ENCODE peak calls at places on chromosome 2, in eight cellular contexts. One of them, this sample, is unnamed.

GRCh38 chr2:63340443-63340842 is 247.8 kb downstream of the WDPCP start:
- DNase-seq in NCI-H2029 treated with DMSO at 0.1 percent for 48 hours: no peak
- DNase-seq in CD4-positive, alpha-beta T cell: no peak
- DNase-seq in astrocyte of the hippocampus: no peak
- DNase-seq in GM18507: no peak
- DNase-seq in glutamatergic neuron: no peak
- DNase-seq in activated B cell treated with CpG ODN at 0.5 μM for 24 hours: no peak
- DNase-seq in D721Med: no peak
- DNase-seq in this sample: no peak

GRCh38 chr2:31644551-31644950 is 63.8 kb upstream of the SRD5A2 start:
- DNase-seq in NCI-H2029 treated with DMSO at 0.1 percent for 48 hours: no peak
- DNase-seq in CD4-positive, alpha-beta T cell: no peak
- DNase-seq in astrocyte of the hippocampus: no peak
- DNase-seq in GM18507: no peak
- DNase-seq in glutamatergic neuron: no peak
- DNase-seq in activated B cell treated with CpG ODN at 0.5 μM for 24 hours: no peak
- DNase-seq in D721Med: no peak
- DNase-seq in this sample: no peak

GRCh38 chr2:147076634-147077033 is 768.2 kb upstream of the ACVR2A start:
- DNase-seq in NCI-H2029 treated with DMSO at 0.1 percent for 48 hours: no peak
- DNase-seq in CD4-positive, alpha-beta T cell: no peak
- DNase-seq in astrocyte of the hippocampus: peak
- DNase-seq in GM18507: no peak
- DNase-seq in glutamatergic neuron: no peak
- DNase-seq in activated B cell treated with CpG ODN at 0.5 μM for 24 hours: no peak
- DNase-seq in D721Med: no peak
- DNase-seq in this sample: no peak

GRCh38 chr2:122028371-122029102 is 273.1 kb downstream of the TSN start:
- DNase-seq in NCI-H2029 treated with DMSO at 0.1 percent for 48 hours: no peak
- DNase-seq in CD4-positive, alpha-beta T cell: no peak
- DNase-seq in astrocyte of the hippocampus: peak
- DNase-seq in GM18507: no peak
- DNase-seq in glutamatergic neuron: no peak
- DNase-seq in activated B cell treated with CpG ODN at 0.5 μM for 24 hours: no peak
- DNase-seq in D721Med: no peak
- DNase-seq in this sample: peak

GRCh38 chr2:13414907-13415306 is 698.2 kb downstream of the TRIB2 start:
- DNase-seq in NCI-H2029 treated with DMSO at 0.1 percent for 48 hours: no peak
- DNase-seq in CD4-positive, alpha-beta T cell: no peak
- DNase-seq in astrocyte of the hippocampus: no peak
- DNase-seq in GM18507: no peak
- DNase-seq in glutamatergic neuron: no peak
- DNase-seq in activated B cell treated with CpG ODN at 0.5 μM for 24 hours: no peak
- DNase-seq in D721Med: no peak
- DNase-seq in this sample: no peak

GRCh38 chr2:178917555-178917954 is 110.3 kb upstream of the TTN start:
- DNase-seq in NCI-H2029 treated with DMSO at 0.1 percent for 48 hours: no peak
- DNase-seq in CD4-positive, alpha-beta T cell: no peak
- DNase-seq in astrocyte of the hippocampus: no peak
- DNase-seq in GM18507: no peak
- DNase-seq in glutamatergic neuron: no peak
- DNase-seq in activated B cell treated with CpG ODN at 0.5 μM for 24 hours: no peak
- DNase-seq in D721Med: no peak
- DNase-seq in this sample: no peak

GRCh38 chr2:137928547-137929503 is 35.4 kb upstream of the HNMT start:
- DNase-seq in NCI-H2029 treated with DMSO at 0.1 percent for 48 hours: no peak
- DNase-seq in CD4-positive, alpha-beta T cell: no peak
- DNase-seq in astrocyte of the hippocampus: peak
- DNase-seq in GM18507: no peak
- DNase-seq in glutamatergic neuron: no peak
- DNase-seq in activated B cell treated with CpG ODN at 0.5 μM for 24 hours: no peak
- DNase-seq in D721Med: no peak
- DNase-seq in this sample: no peak

GRCh38 chr2:233058717-233059546 is 1.2 kb upstream of the INPP5D start:
- DNase-seq in NCI-H2029 treated with DMSO at 0.1 percent for 48 hours: no peak
- DNase-seq in CD4-positive, alpha-beta T cell: no peak
- DNase-seq in astrocyte of the hippocampus: no peak
- DNase-seq in GM18507: no peak
- DNase-seq in glutamatergic neuron: no peak
- DNase-seq in activated B cell treated with CpG ODN at 0.5 μM for 24 hours: peak
- DNase-seq in D721Med: no peak
- DNase-seq in this sample: no peak

GRCh38 chr2:24836206-24836605 is 43.0 kb downstream of the CENPO start:
- DNase-seq in NCI-H2029 treated with DMSO at 0.1 percent for 48 hours: no peak
- DNase-seq in CD4-positive, alpha-beta T cell: no peak
- DNase-seq in astrocyte of the hippocampus: no peak
- DNase-seq in GM18507: no peak
- DNase-seq in glutamatergic neuron: no peak
- DNase-seq in activated B cell treated with CpG ODN at 0.5 μM for 24 hours: no peak
- DNase-seq in D721Med: no peak
- DNase-seq in this sample: no peak

GRCh38 chr2:73004466-73004865 is 67.0 kb downstream of the SFXN5 start:
- DNase-seq in NCI-H2029 treated with DMSO at 0.1 percent for 48 hours: no peak
- DNase-seq in CD4-positive, alpha-beta T cell: no peak
- DNase-seq in astrocyte of the hippocampus: no peak
- DNase-seq in GM18507: no peak
- DNase-seq in glutamatergic neuron: no peak
- DNase-seq in activated B cell treated with CpG ODN at 0.5 μM for 24 hours: peak
- DNase-seq in D721Med: no peak
- DNase-seq in this sample: no peak

GRCh38 chr2:7108792-7109557 is 191.8 kb downstream of the RNF144A start:
- DNase-seq in NCI-H2029 treated with DMSO at 0.1 percent for 48 hours: no peak
- DNase-seq in CD4-positive, alpha-beta T cell: no peak
- DNase-seq in astrocyte of the hippocampus: no peak
- DNase-seq in GM18507: no peak
- DNase-seq in glutamatergic neuron: no peak
- DNase-seq in activated B cell treated with CpG ODN at 0.5 μM for 24 hours: no peak
- DNase-seq in D721Med: no peak
- DNase-seq in this sample: no peak

GRCh38 chr2:206083602-206084467 is 2.1 kb downstream of the INO80D start:
- DNase-seq in NCI-H2029 treated with DMSO at 0.1 percent for 48 hours: no peak
- DNase-seq in CD4-positive, alpha-beta T cell: no peak
- DNase-seq in astrocyte of the hippocampus: peak
- DNase-seq in GM18507: no peak
- DNase-seq in glutamatergic neuron: no peak
- DNase-seq in activated B cell treated with CpG ODN at 0.5 μM for 24 hours: no peak
- DNase-seq in D721Med: no peak
- DNase-seq in this sample: no peak

GRCh38 chr2:202115385-202116060 is 42.5 kb downstream of the KIAA2012 start:
- DNase-seq in NCI-H2029 treated with DMSO at 0.1 percent for 48 hours: no peak
- DNase-seq in CD4-positive, alpha-beta T cell: no peak
- DNase-seq in astrocyte of the hippocampus: no peak
- DNase-seq in GM18507: no peak
- DNase-seq in glutamatergic neuron: no peak
- DNase-seq in activated B cell treated with CpG ODN at 0.5 μM for 24 hours: no peak
- DNase-seq in D721Med: no peak
- DNase-seq in this sample: peak

GRCh38 chr2:20065885-20066602 is 14.6 kb upstream of the LAPTM4A start:
- DNase-seq in NCI-H2029 treated with DMSO at 0.1 percent for 48 hours: peak
- DNase-seq in CD4-positive, alpha-beta T cell: no peak
- DNase-seq in astrocyte of the hippocampus: peak
- DNase-seq in GM18507: no peak
- DNase-seq in glutamatergic neuron: no peak
- DNase-seq in activated B cell treated with CpG ODN at 0.5 μM for 24 hours: no peak
- DNase-seq in D721Med: no peak
- DNase-seq in this sample: no peak

GRCh38 chr2:50820176-50820575 is 211.8 kb downstream of the NRXN1 start:
- DNase-seq in NCI-H2029 treated with DMSO at 0.1 percent for 48 hours: no peak
- DNase-seq in CD4-positive, alpha-beta T cell: no peak
- DNase-seq in astrocyte of the hippocampus: no peak
- DNase-seq in GM18507: no peak
- DNase-seq in glutamatergic neuron: no peak
- DNase-seq in activated B cell treated with CpG ODN at 0.5 μM for 24 hours: no peak
- DNase-seq in D721Med: no peak
- DNase-seq in this sample: no peak

GRCh38 chr2:179855673-179856072 is 5.7 kb downstream of the ZNF385B start:
- DNase-seq in NCI-H2029 treated with DMSO at 0.1 percent for 48 hours: no peak
- DNase-seq in CD4-positive, alpha-beta T cell: no peak
- DNase-seq in astrocyte of the hippocampus: no peak
- DNase-seq in GM18507: no peak
- DNase-seq in glutamatergic neuron: no peak
- DNase-seq in activated B cell treated with CpG ODN at 0.5 μM for 24 hours: no peak
- DNase-seq in D721Med: no peak
- DNase-seq in this sample: no peak

GRCh38 chr2:176643711-176644110 is 374.5 kb downstream of the MTX2 start:
- DNase-seq in NCI-H2029 treated with DMSO at 0.1 percent for 48 hours: no peak
- DNase-seq in CD4-positive, alpha-beta T cell: no peak
- DNase-seq in astrocyte of the hippocampus: no peak
- DNase-seq in GM18507: no peak
- DNase-seq in glutamatergic neuron: peak
- DNase-seq in activated B cell treated with CpG ODN at 0.5 μM for 24 hours: no peak
- DNase-seq in D721Med: no peak
- DNase-seq in this sample: no peak

GRCh38 chr2:64325852-64326577 is 127.9 kb upstream of the LGALSL start:
- DNase-seq in NCI-H2029 treated with DMSO at 0.1 percent for 48 hours: no peak
- DNase-seq in CD4-positive, alpha-beta T cell: peak
- DNase-seq in astrocyte of the hippocampus: no peak
- DNase-seq in GM18507: peak
- DNase-seq in glutamatergic neuron: no peak
- DNase-seq in activated B cell treated with CpG ODN at 0.5 μM for 24 hours: peak
- DNase-seq in D721Med: no peak
- DNase-seq in this sample: no peak

GRCh38 chr2:161570424-161571050 is 53.7 kb upstream of the SLC4A10 start:
- DNase-seq in NCI-H2029 treated with DMSO at 0.1 percent for 48 hours: no peak
- DNase-seq in CD4-positive, alpha-beta T cell: no peak
- DNase-seq in astrocyte of the hippocampus: peak
- DNase-seq in GM18507: no peak
- DNase-seq in glutamatergic neuron: no peak
- DNase-seq in activated B cell treated with CpG ODN at 0.5 μM for 24 hours: no peak
- DNase-seq in D721Med: no peak
- DNase-seq in this sample: no peak

GRCh38 chr2:95077893-95078603 is 43.6 kb downstream of the MRPS5 start:
- DNase-seq in NCI-H2029 treated with DMSO at 0.1 percent for 48 hours: no peak
- DNase-seq in CD4-positive, alpha-beta T cell: no peak
- DNase-seq in astrocyte of the hippocampus: no peak
- DNase-seq in GM18507: no peak
- DNase-seq in glutamatergic neuron: peak
- DNase-seq in activated B cell treated with CpG ODN at 0.5 μM for 24 hours: no peak
- DNase-seq in D721Med: no peak
- DNase-seq in this sample: no peak

GRCh38 chr2:169933124-169933711 is 106.0 kb downstream of the UBR3 start:
- DNase-seq in NCI-H2029 treated with DMSO at 0.1 percent for 48 hours: peak
- DNase-seq in CD4-positive, alpha-beta T cell: no peak
- DNase-seq in astrocyte of the hippocampus: peak
- DNase-seq in GM18507: peak
- DNase-seq in glutamatergic neuron: no peak
- DNase-seq in activated B cell treated with CpG ODN at 0.5 μM for 24 hours: no peak
- DNase-seq in D721Med: no peak
- DNase-seq in this sample: no peak

GRCh38 chr2:231621051-231621879 is 28.6 kb downstream of the TEX44 start:
- DNase-seq in NCI-H2029 treated with DMSO at 0.1 percent for 48 hours: peak
- DNase-seq in CD4-positive, alpha-beta T cell: no peak
- DNase-seq in astrocyte of the hippocampus: peak
- DNase-seq in GM18507: no peak
- DNase-seq in glutamatergic neuron: no peak
- DNase-seq in activated B cell treated with CpG ODN at 0.5 μM for 24 hours: no peak
- DNase-seq in D721Med: no peak
- DNase-seq in this sample: no peak

GRCh38 chr2:212318636-212319035 is 220.0 kb downstream of the ERBB4 start:
- DNase-seq in NCI-H2029 treated with DMSO at 0.1 percent for 48 hours: no peak
- DNase-seq in CD4-positive, alpha-beta T cell: no peak
- DNase-seq in astrocyte of the hippocampus: no peak
- DNase-seq in GM18507: no peak
- DNase-seq in glutamatergic neuron: no peak
- DNase-seq in activated B cell treated with CpG ODN at 0.5 μM for 24 hours: no peak
- DNase-seq in D721Med: no peak
- DNase-seq in this sample: no peak

GRCh38 chr2:165772183-165772582 is 21.9 kb downstream of the GALNT3 start:
- DNase-seq in NCI-H2029 treated with DMSO at 0.1 percent for 48 hours: no peak
- DNase-seq in CD4-positive, alpha-beta T cell: no peak
- DNase-seq in astrocyte of the hippocampus: no peak
- DNase-seq in GM18507: no peak
- DNase-seq in glutamatergic neuron: no peak
- DNase-seq in activated B cell treated with CpG ODN at 0.5 μM for 24 hours: no peak
- DNase-seq in D721Med: no peak
- DNase-seq in this sample: no peak

GRCh38 chr2:219641390-219642063 is 14.1 kb downstream of the SLC4A3 start:
- DNase-seq in NCI-H2029 treated with DMSO at 0.1 percent for 48 hours: no peak
- DNase-seq in CD4-positive, alpha-beta T cell: no peak
- DNase-seq in astrocyte of the hippocampus: no peak
- DNase-seq in GM18507: no peak
- DNase-seq in glutamatergic neuron: no peak
- DNase-seq in activated B cell treated with CpG ODN at 0.5 μM for 24 hours: no peak
- DNase-seq in D721Med: no peak
- DNase-seq in this sample: no peak

GRCh38 chr2:43576983-43577892 is 18.6 kb downstream of the THADA start:
- DNase-seq in NCI-H2029 treated with DMSO at 0.1 percent for 48 hours: no peak
- DNase-seq in CD4-positive, alpha-beta T cell: no peak
- DNase-seq in astrocyte of the hippocampus: peak
- DNase-seq in GM18507: no peak
- DNase-seq in glutamatergic neuron: no peak
- DNase-seq in activated B cell treated with CpG ODN at 0.5 μM for 24 hours: no peak
- DNase-seq in D721Med: no peak
- DNase-seq in this sample: peak

GRCh38 chr2:238821391-238821790 is 26.5 kb upstream of the TWIST2 start:
- DNase-seq in NCI-H2029 treated with DMSO at 0.1 percent for 48 hours: no peak
- DNase-seq in CD4-positive, alpha-beta T cell: no peak
- DNase-seq in astrocyte of the hippocampus: peak
- DNase-seq in GM18507: no peak
- DNase-seq in glutamatergic neuron: no peak
- DNase-seq in activated B cell treated with CpG ODN at 0.5 μM for 24 hours: no peak
- DNase-seq in D721Med: no peak
- DNase-seq in this sample: peak

This sample was measured in AG04450.